ENCODE peak calls at places on chromosome X, in five cellular contexts. B is EL; S is frontal cortex; Y is psoas muscle; H is stimulated activated CD8-positive, alpha-beta memory T cell treated with anti-CD3 and anti-CD28 coated beads, Interleukin-15, amount 100 ng/mL, for 1 hour. J is an unnamed sample.

GRCh38 chrX:15158736-15159406 is 111.0 kb downstream of the ASB9 start:
- DNase-seq in S (no peak), B (no peak), H (no peak), Y (no peak), J (no peak)

GRCh38 chrX:152927858-152928760 is 30.2 kb downstream of the ZNF185 start:
- DNase-seq in Y (no peak), B (no peak), H (no peak), S (no peak), J (no peak)

GRCh38 chrX:121259170-121259569 is 211.8 kb downstream of the GLUD2 start:
- DNase-seq in S (no peak), H (no peak), Y (no peak), B (no peak), J (no peak)

GRCh38 chrX:47181301-47181700 is 12.3 kb upstream of the UBA1 start:
- DNase-seq in S (no peak), B (no peak), H (no peak), Y (no peak), J (no peak)

GRCh38 chrX:135389717-135390116 is 32.0 kb upstream of the SMIM10L2A start:
- DNase-seq in Y (no peak), S (no peak), H (no peak), B (no peak), J (no peak)

GRCh38 chrX:134388161-134389109 is 71.5 kb upstream of the HPRT1 start:
- DNase-seq in H (no peak), S (no peak), Y (no peak), B (no peak), J (no peak)

GRCh38 chrX:22577181-22577580 is 304.5 kb downstream of the CBLL2 start:
- DNase-seq in Y (no peak), H (no peak), S (no peak), B (peak), J (no peak)

GRCh38 chrX:40871385-40872082 is 136.2 kb upstream of the MED14 start:
- DNase-seq in B (peak), H (no peak), S (no peak), Y (no peak), J (no peak)

GRCh38 chrX:139204576-139204902 is 326.0 kb upstream of the F9 start:
- DNase-seq in B (no peak), H (no peak), S (no peak), Y (no peak), J (no peak)

GRCh38 chrX:70219938-70220764 is 14.3 kb upstream of the AWAT1 start:
- DNase-seq in B (no peak), S (no peak), Y (no peak), H (no peak), J (peak)

GRCh38 chrX:1596676-1597344 is 5.4 kb downstream of the AKAP17A start:
- DNase-seq in Y (no peak), H (no peak), B (no peak), S (no peak), J (no peak)

GRCh38 chrX:68249401-68249831 is 183.9 kb downstream of the OPHN1 start:
- DNase-seq in S (no peak), Y (peak), B (no peak), H (no peak), J (no peak)

GRCh38 chrX:10155137-10155536 is 1.6 kb upstream of the CLCN4 start:
- DNase-seq in S (no peak), Y (no peak), B (no peak), H (no peak), J (no peak)

GRCh38 chrX:107301253-107301652 is 94.8 kb downstream of the DNAAF6 start:
- DNase-seq in B (no peak), H (no peak), S (no peak), Y (no peak), J (no peak)

GRCh38 chrX:75038925-75039324 is 113.7 kb upstream of the NEXMIF start:
- DNase-seq in B (peak), Y (no peak), S (no peak), H (no peak), J (no peak)

J was measured in NCI-H1930.